ENCODE peak calls at places on chromosomes 11 and 22, in seven cellular contexts. G is esophagus muscularis mucosa, M is pancreas, T is dorsolateral prefrontal cortex, W is esophagus squamous epithelium, O is WERI-Rb-1, C is AG04450. P is an unnamed sample.

GRCh38 chr11:36507824-36508489 is 2.1 kb downstream of the TRAF6 start:
- DNase-seq in G (no peak), M (no peak), T (no peak), W (no peak), O (no peak), C (no peak), P (no peak)

GRCh38 chr11:102534261-102534872 is 3.8 kb upstream of the MMP7 start:
- DNase-seq in G (no peak), M (no peak), T (no peak), W (no peak), O (no peak), C (no peak), P (no peak)

GRCh38 chr11:110497204-110497987 is 67.6 kb downstream of the FDX1 start:
- DNase-seq in G (peak), M (no peak), T (no peak), W (no peak), O (no peak), C (no peak), P (no peak)

GRCh38 chr11:3638513-3638912 is 3.3 kb downstream of the ART5 start:
- DNase-seq in G (no peak), M (no peak), T (no peak), W (no peak), O (no peak), C (no peak), P (no peak)

GRCh38 chr11:109490953-109491733 is 69.2 kb downstream of the C11orf87 start:
- DNase-seq in G (no peak), M (no peak), T (no peak), W (no peak), O (no peak), C (no peak), P (no peak)

GRCh38 chr22:49282596-49282995 is 545.1 kb downstream of the BRD1 start:
- DNase-seq in G (no peak), M (no peak), T (no peak), W (no peak), O (no peak), C (no peak), P (no peak)

GRCh38 chr22:26174280-26174679 is 5.0 kb downstream of the SEZ6L start:
- DNase-seq in G (no peak), M (no peak), T (peak), W (no peak), O (peak), C (no peak), P (no peak)

GRCh38 chr11:105100206-105100605 is 39.4 kb downstream of the CARD18 start:
- DNase-seq in G (no peak), M (no peak), T (no peak), W (no peak), O (no peak), C (no peak), P (no peak)

GRCh38 chr11:125626381-125626950 is 1.5 kb downstream of the CHEK1 start:
- DNase-seq in G (no peak), M (peak), T (no peak), W (no peak), O (no peak), C (no peak), P (no peak)

GRCh38 chr11:11346249-11346648 is 6.8 kb downstream of the CSNK2A3 start:
- DNase-seq in G (peak), M (no peak), T (no peak), W (no peak), O (no peak), C (no peak), P (no peak)

GRCh38 chr11:58958500-58958899 is 19.2 kb downstream of the GLYATL1 start:
- DNase-seq in G (no peak), M (peak), T (no peak), W (no peak), O (peak), C (no peak), P (peak)

GRCh38 chr11:128802358-128802981 is 64.6 kb downstream of the KCNJ1 start:
- DNase-seq in G (no peak), M (no peak), T (no peak), W (no peak), O (peak), C (no peak), P (no peak)

GRCh38 chr11:103659138-103659734 is 377.2 kb upstream of the DDI1 start:
- DNase-seq in G (no peak), M (no peak), T (no peak), W (no peak), O (peak), C (no peak), P (no peak)

GRCh38 chr11:33633251-33634003 is 67.2 kb downstream of the C11orf91 start:
- DNase-seq in G (no peak), M (no peak), T (no peak), W (no peak), O (no peak), C (no peak), P (no peak)

GRCh38 chr11:59040607-59041006 is 45.5 kb upstream of the GLYATL1B start:
- DNase-seq in G (no peak), M (no peak), T (no peak), W (no peak), O (no peak), C (no peak), P (no peak)

GRCh38 chr11:110711448-110711775 is 825 bp downstream of the ARHGAP20 start:
- DNase-seq in G (no peak), M (no peak), T (no peak), W (no peak), O (no peak), C (no peak), P (no peak)

GRCh38 chr11:88043149-88043548 is 132.1 kb downstream of the RAB38 start:
- DNase-seq in G (no peak), M (no peak), T (no peak), W (no peak), O (no peak), C (no peak), P (no peak)

GRCh38 chr11:109040303-109040702 is 375.4 kb downstream of the DDX10 start:
- DNase-seq in G (peak), M (no peak), T (no peak), W (no peak), O (peak), C (no peak), P (no peak)

GRCh38 chr11:92440701-92441338 is 216.2 kb downstream of the FAT3 start:
- DNase-seq in G (no peak), M (no peak), T (no peak), W (no peak), O (no peak), C (no peak), P (no peak)

GRCh38 chr11:111935331-111936044 is 1.7 kb upstream of the DIXDC1 start:
- DNase-seq in G (no peak), M (no peak), T (no peak), W (no peak), O (peak), C (no peak), P (no peak)

GRCh38 chr11:122797651-122798050 is 40.6 kb upstream of the CRTAM start:
- DNase-seq in G (no peak), M (no peak), T (no peak), W (no peak), O (no peak), C (no peak), P (no peak)

GRCh38 chr11:19498986-19499669 is 213.5 kb upstream of the NAV2 start:
- DNase-seq in G (no peak), M (no peak), T (no peak), W (no peak), O (no peak), C (no peak), P (no peak)

GRCh38 chr11:540583-541432 is 3.5 kb downstream of the LRRC56 start:
- DNase-seq in G (no peak), M (no peak), T (no peak), W (no peak), O (no peak), C (no peak), P (no peak)

GRCh38 chr11:77677138-77677537 is 39.5 kb upstream of the CLNS1A start:
- DNase-seq in G (no peak), M (no peak), T (no peak), W (no peak), O (no peak), C (no peak), P (no peak)

GRCh38 chr22:27879923-27880322 is 39.1 kb downstream of the PITPNB start:
- DNase-seq in G (no peak), M (no peak), T (no peak), W (no peak), O (no peak), C (no peak), P (no peak)

GRCh38 chr11:65611758-65612603 is 2.0 kb downstream of the MAP3K11 start:
- DNase-seq in G (no peak), M (no peak), T (no peak), W (no peak), O (no peak), C (no peak), P (no peak)

GRCh38 chr11:21811572-21811971 is 381.3 kb upstream of the ANO5 start:
- DNase-seq in G (no peak), M (no peak), T (no peak), W (no peak), O (peak), C (no peak), P (no peak)

GRCh38 chr11:125053167-125053566 is 9.9 kb upstream of the SLC37A2 start:
- DNase-seq in G (no peak), M (no peak), T (no peak), W (no peak), O (no peak), C (no peak), P (no peak)

GRCh38 chr11:33857924-33858323 is 34.0 kb downstream of the LMO2 start:
- DNase-seq in G (peak), M (peak), T (peak), W (no peak), O (peak), C (peak), P (peak)

GRCh38 chr11:82505384-82505783 is 228.3 kb downstream of the FAM181B start:
- DNase-seq in G (no peak), M (no peak), T (no peak), W (no peak), O (no peak), C (no peak), P (no peak)
- H3K27ac ChIP-seq in G (no peak), M (no peak), T (no peak), W (no peak), O (no peak), C (no peak), P (no peak)

GRCh38 chr11:47967577-47968230 is 12.7 kb upstream of the PTPRJ start:
- DNase-seq in G (no peak), M (no peak), T (no peak), W (no peak), O (no peak), C (no peak), P (no peak)

GRCh38 chr11:47977651-47978050 is 2.7 kb upstream of the PTPRJ start:
- DNase-seq in G (no peak), M (no peak), T (no peak), W (no peak), O (no peak), C (no peak), P (no peak)

GRCh38 chr11:47969401-47969800 is 11.0 kb upstream of the PTPRJ start:
- DNase-seq in G (no peak), M (no peak), T (no peak), W (no peak), O (no peak), C (no peak), P (no peak)

GRCh38 chr11:47971501-47971900 is 8.9 kb upstream of the PTPRJ start:
- DNase-seq in G (no peak), M (no peak), T (no peak), W (no peak), O (no peak), C (no peak), P (no peak)

GRCh38 chr11:47973173-47973572 is 7.2 kb upstream of the PTPRJ start:
- DNase-seq in G (no peak), M (no peak), T (no peak), W (no peak), O (no peak), C (no peak), P (no peak)
- H3K27ac ChIP-seq in G (no peak), M (no peak), T (no peak), W (no peak), O (no peak), C (peak), P (no peak)

GRCh38 chr22:23402275-23403151 is 177.6 kb downstream of the IGLL1 start:
- DNase-seq in G (no peak), M (peak), T (peak), W (no peak), O (peak), C (no peak), P (peak)
- H3K27ac ChIP-seq in G (peak), M (peak), T (peak), W (no peak), O (peak), C (no peak), P (no peak)

GRCh38 chr11:57279131-57279530 is 42.1 kb upstream of the APLNR start:
- DNase-seq in G (no peak), M (no peak), T (no peak), W (no peak), O (no peak), C (no peak), P (no peak)

GRCh38 chr11:57276169-57276854 is 39.3 kb upstream of the APLNR start:
- DNase-seq in G (no peak), M (no peak), T (no peak), W (no peak), O (no peak), C (no peak), P (no peak)

GRCh38 chr11:57277845-57278720 is 41.0 kb upstream of the APLNR start:
- DNase-seq in G (peak), M (peak), T (peak), W (no peak), O (peak), C (peak), P (peak)

GRCh38 chr11:57276857-57277505 is 39.9 kb upstream of the APLNR start:
- DNase-seq in G (no peak), M (no peak), T (no peak), W (no peak), O (no peak), C (no peak), P (no peak)

DNA sequence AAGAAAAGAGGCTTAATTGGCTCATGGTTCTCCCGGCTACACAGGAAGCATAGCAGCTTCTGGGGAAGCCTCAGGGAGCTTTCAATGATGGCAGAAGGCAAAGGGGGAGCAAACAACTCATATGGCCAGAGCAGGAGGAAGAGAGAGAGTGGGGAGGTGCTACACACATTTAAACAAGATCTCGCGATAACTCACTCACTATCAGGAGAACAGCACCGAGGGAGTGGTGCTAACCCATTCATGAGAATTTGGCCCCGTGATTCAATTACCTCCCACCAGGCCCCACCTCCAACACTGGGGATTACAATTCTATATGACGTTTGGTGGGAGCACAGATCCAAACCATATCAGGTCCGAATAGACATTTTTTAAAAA is 41.7 kb upstream of the APLNR start:
- DNase-seq in G (no peak), M (no peak), T (no peak), W (no peak), O (no peak), C (no peak), P (no peak)
- H3K27ac ChIP-seq in G (peak), M (no peak), T (no peak), W (peak), O (no peak), C (peak), P (no peak)

GRCh38 chr11:79110796-79111195 is 330.0 kb downstream of the TENM4 start:
- DNase-seq in G (no peak), M (no peak), T (no peak), W (no peak), O (no peak), C (no peak), P (no peak)

GRCh38 chr11:79110308-79110707 is 330.5 kb downstream of the TENM4 start:
- DNase-seq in G (no peak), M (no peak), T (no peak), W (no peak), O (no peak), C (no peak), P (no peak)

GRCh38 chr11:79113099-79113498 is 327.7 kb downstream of the TENM4 start:
- DNase-seq in G (no peak), M (no peak), T (no peak), W (no peak), O (no peak), C (no peak), P (no peak)

DNA sequence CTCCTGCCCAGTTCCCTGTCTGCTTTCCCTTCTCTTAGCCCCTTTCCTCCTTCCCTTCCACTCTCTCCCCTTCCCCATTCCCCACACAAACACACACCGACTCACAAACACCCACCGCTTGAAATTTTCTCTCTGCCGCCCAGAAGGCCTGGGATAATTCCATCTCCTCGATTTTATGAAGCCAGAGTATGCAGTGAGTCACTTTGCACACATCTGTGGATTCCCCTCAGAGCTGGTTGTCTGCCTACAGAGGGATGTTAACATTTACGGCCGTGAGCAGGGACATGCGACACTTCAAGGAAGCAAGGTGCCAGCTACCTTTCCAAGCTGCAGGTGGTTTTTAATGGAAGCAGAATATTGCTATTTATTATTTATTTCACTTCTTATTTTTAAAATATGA is 332.0 kb downstream of the TENM4 start:
- DNase-seq in G (no peak), M (no peak), T (no peak), W (no peak), O (no peak), C (no peak), P (no peak)
- H3K27ac ChIP-seq in G (peak), M (no peak), T (no peak), W (no peak), O (no peak), C (no peak), P (no peak)

GRCh38 chr11:8760896-8761295 is 78.3 kb downstream of the RPL27A start:
- DNase-seq in G (no peak), M (no peak), T (no peak), W (no peak), O (peak), C (peak), P (no peak)
- H3K27ac ChIP-seq in G (peak), M (peak), T (no peak), W (peak), O (peak), C (peak), P (no peak)

GRCh38 chr11:14137282-14137681 is 174.8 kb downstream of the SPON1 start:
- DNase-seq in G (no peak), M (no peak), T (no peak), W (no peak), O (no peak), C (no peak), P (no peak)
- H3K27ac ChIP-seq in G (no peak), M (no peak), T (no peak), W (no peak), O (no peak), C (no peak), P (no peak)

P was measured in CD4-positive, alpha-beta T cell.